ENCODE peak calls at places on chromosome 13, in six cellular contexts. One of them, this sample, is unnamed.

GRCh38 chr13:113804703-113805430 is 45.8 kb downstream of the TMEM255B start:
- DNase-seq in astrocyte: no peak
- DNase-seq in MM.1S: no peak
- DNase-seq in fibroblast of lung: no peak
- DNase-seq in PC-9: no peak
- DNase-seq in neural progenitor cell: no peak
- DNase-seq in this sample: no peak

GRCh38 chr13:112350300-112350699 is 25.9 kb upstream of the SPACA7 start:
- DNase-seq in fibroblast of lung: no peak
- DNase-seq in PC-9: no peak
- DNase-seq in neural progenitor cell: no peak
- DNase-seq in astrocyte: no peak
- DNase-seq in MM.1S: no peak
- DNase-seq in this sample: no peak

GRCh38 chr13:48500652-48501197 is 32.2 kb downstream of the RCBTB2 start:
- DNase-seq in astrocyte: peak; percentile 84
- DNase-seq in neural progenitor cell: no peak
- DNase-seq in MM.1S: no peak
- DNase-seq in fibroblast of lung: peak; percentile 88
- DNase-seq in PC-9: no peak
- DNase-seq in this sample: no peak

GRCh38 chr13:26051231-26052135 is at the start of gene SHISA2:
- DNase-seq in fibroblast of lung: peak; percentile 67
- DNase-seq in astrocyte: peak; percentile 49
- DNase-seq in MM.1S: peak; percentile 56
- DNase-seq in PC-9: no peak
- DNase-seq in neural progenitor cell: peak; percentile 93
- DNase-seq in this sample: peak; percentile 67

GRCh38 chr13:30376426-30377311 is 45.6 kb upstream of the UBE2L5 start:
- DNase-seq in MM.1S: peak; percentile 76
- DNase-seq in astrocyte: no peak
- DNase-seq in fibroblast of lung: no peak
- DNase-seq in PC-9: no peak
- DNase-seq in neural progenitor cell: no peak
- DNase-seq in this sample: peak; percentile 86

GRCh38 chr13:61777281-61777680 is 361.6 kb upstream of the PCDH20 start:
- DNase-seq in MM.1S: no peak
- DNase-seq in fibroblast of lung: peak; percentile 13
- DNase-seq in astrocyte: peak; percentile 1
- DNase-seq in neural progenitor cell: peak; percentile 19
- DNase-seq in PC-9: no peak
- DNase-seq in this sample: no peak

GRCh38 chr13:51818771-51819511 is 15.0 kb upstream of the DHRS12 start:
- DNase-seq in neural progenitor cell: no peak
- DNase-seq in astrocyte: peak; percentile 24
- DNase-seq in MM.1S: no peak
- DNase-seq in fibroblast of lung: peak; percentile 40
- DNase-seq in PC-9: no peak
- DNase-seq in this sample: no peak

GRCh38 chr13:38045278-38046048 is 175.9 kb upstream of the TRPC4 start:
- DNase-seq in neural progenitor cell: peak; percentile 52
- DNase-seq in PC-9: peak; percentile 0
- DNase-seq in MM.1S: peak; percentile 33
- DNase-seq in fibroblast of lung: peak; percentile 27
- DNase-seq in astrocyte: peak; percentile 8
- DNase-seq in this sample: no peak

GRCh38 chr13:99359493-99359892 is 52.3 kb upstream of the GPR183 start:
- DNase-seq in neural progenitor cell: no peak
- DNase-seq in PC-9: no peak
- DNase-seq in MM.1S: no peak
- DNase-seq in astrocyte: no peak
- DNase-seq in fibroblast of lung: no peak
- DNase-seq in this sample: no peak

GRCh38 chr13:100633461-100633860 is 41.1 kb downstream of the TMTC4 start:
- DNase-seq in neural progenitor cell: no peak
- DNase-seq in MM.1S: no peak
- DNase-seq in PC-9: no peak
- DNase-seq in astrocyte: peak; percentile 99
- DNase-seq in fibroblast of lung: peak; percentile 99
- DNase-seq in this sample: no peak

GRCh38 chr13:23656637-23657036 is 86.4 kb downstream of the TNFRSF19 start:
- DNase-seq in MM.1S: no peak
- DNase-seq in astrocyte: peak; percentile 96
- DNase-seq in neural progenitor cell: no peak
- DNase-seq in fibroblast of lung: peak; percentile 95
- DNase-seq in PC-9: no peak
- DNase-seq in this sample: no peak

GRCh38 chr13:91017669-91018053 is 329.8 kb upstream of the MIR17HG start:
- DNase-seq in fibroblast of lung: peak; percentile 6
- DNase-seq in MM.1S: no peak
- DNase-seq in PC-9: peak; percentile 20
- DNase-seq in neural progenitor cell: no peak
- DNase-seq in astrocyte: peak; percentile 0
- DNase-seq in this sample: no peak

GRCh38 chr13:111394211-111394922 is 73.9 kb downstream of the TEX29 start:
- DNase-seq in neural progenitor cell: no peak
- DNase-seq in astrocyte: no peak
- DNase-seq in MM.1S: no peak
- DNase-seq in fibroblast of lung: no peak
- DNase-seq in PC-9: no peak
- DNase-seq in this sample: no peak

GRCh38 chr13:60158321-60158801 is 5.4 kb downstream of the DIAPH3 start:
- DNase-seq in PC-9: no peak
- DNase-seq in fibroblast of lung: no peak
- DNase-seq in neural progenitor cell: peak; percentile 81
- DNase-seq in astrocyte: no peak
- DNase-seq in MM.1S: no peak
- DNase-seq in this sample: no peak

GRCh38 chr13:79451500-79451962 is 29.4 kb upstream of the NDFIP2 start:
- DNase-seq in MM.1S: peak; percentile 34
- DNase-seq in fibroblast of lung: peak; percentile 95
- DNase-seq in astrocyte: peak; percentile 92
- DNase-seq in PC-9: peak; percentile 20
- DNase-seq in neural progenitor cell: no peak
- DNase-seq in this sample: peak; percentile 92

GRCh38 chr13:109357751-109358150 is 428.6 kb downstream of the IRS2 start:
- DNase-seq in MM.1S: no peak
- DNase-seq in neural progenitor cell: no peak
- DNase-seq in astrocyte: peak; percentile 98
- DNase-seq in PC-9: no peak
- DNase-seq in fibroblast of lung: peak; percentile 98
- DNase-seq in this sample: no peak

DNA sequence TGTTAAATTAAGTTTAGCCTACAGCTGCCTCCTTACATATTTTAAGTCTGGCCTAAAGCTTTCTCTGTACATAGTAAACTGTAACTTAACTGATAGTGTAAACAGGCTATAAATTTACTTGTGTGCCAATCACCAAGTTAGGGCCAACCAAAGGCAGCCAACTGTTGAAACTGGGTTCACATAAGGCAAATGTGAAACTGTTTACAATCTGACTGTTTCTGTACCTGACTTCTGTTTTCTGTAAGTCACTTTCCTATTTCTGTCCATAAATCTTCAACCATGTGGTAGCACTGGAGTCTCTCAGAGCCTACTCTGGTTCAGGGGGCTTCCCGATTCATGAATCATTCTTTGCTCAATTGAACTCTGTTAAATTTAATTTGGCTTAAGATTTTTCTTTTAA is 103.1 kb downstream of the RAP2A start:
- DNase-seq in astrocyte: no peak
- DNase-seq in MM.1S: peak; percentile 53
- DNase-seq in neural progenitor cell: no peak
- DNase-seq in fibroblast of lung: no peak
- DNase-seq in PC-9: no peak
- DNase-seq in this sample: no peak
- H2AFZ ChIP-seq in astrocyte: no peak overlapping the region
- H2AFZ ChIP-seq in MM.1S: no peak overlapping the region
- H2AFZ ChIP-seq in neural progenitor cell: no peak overlapping the region
- H2AFZ ChIP-seq in fibroblast of lung: no peak overlapping the region
- H2AFZ ChIP-seq in PC-9: no peak overlapping the region
- H2AFZ ChIP-seq in this sample: no peak overlapping the region

GRCh38 chr13:42894765-42895181 is 97.3 kb downstream of the EPSTI1 start:
- DNase-seq in neural progenitor cell: no peak
- DNase-seq in PC-9: peak; percentile 49
- DNase-seq in MM.1S: no peak
- DNase-seq in astrocyte: peak; percentile 4
- DNase-seq in fibroblast of lung: peak; percentile 6
- DNase-seq in this sample: no peak
- H4K20me1 ChIP-seq in neural progenitor cell: no peaks in the 10 kb centered on the region
- H4K20me1 ChIP-seq in PC-9: no peaks in the 10 kb centered on the region
- H4K20me1 ChIP-seq in MM.1S: no peaks in the 10 kb centered on the region
- H4K20me1 ChIP-seq in astrocyte: no peaks in the 10 kb centered on the region
- H4K20me1 ChIP-seq in fibroblast of lung: no peaks in the 10 kb centered on the region
- H4K20me1 ChIP-seq in this sample: no peaks in the 10 kb centered on the region

DNA sequence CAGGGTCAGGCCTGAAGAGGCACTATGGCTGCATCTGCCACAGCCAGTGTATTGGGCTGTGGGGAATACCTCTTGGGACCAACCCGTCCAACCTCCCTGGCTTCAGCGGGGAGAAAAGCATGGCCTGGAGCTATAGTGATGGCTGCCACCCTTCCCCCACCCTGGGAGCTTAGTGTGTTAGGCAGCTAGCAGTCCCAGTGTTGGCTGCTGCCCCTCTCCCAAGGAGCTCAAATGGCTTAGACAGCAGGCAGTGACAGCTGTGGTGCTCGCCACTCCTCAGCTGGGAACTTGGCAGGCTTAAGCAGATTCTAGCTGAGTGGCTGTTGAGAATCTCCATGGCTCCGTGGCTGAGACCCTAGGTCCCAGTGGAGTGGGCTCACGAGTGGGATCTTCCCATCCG is 19.7 kb downstream of the ACOD1 start:
- DNase-seq in astrocyte: no peak
- DNase-seq in PC-9: no peak
- DNase-seq in fibroblast of lung: no peak
- DNase-seq in MM.1S: no peak
- DNase-seq in neural progenitor cell: no peak
- DNase-seq in this sample: no peak
- H3K4me1 ChIP-seq in astrocyte: peaks cover 8% of the 10 kb centered on the region
- H3K4me1 ChIP-seq in PC-9: peaks cover 26% of the 10 kb centered on the region
- H3K4me1 ChIP-seq in fibroblast of lung: no peaks in the 10 kb centered on the region
- H3K4me1 ChIP-seq in MM.1S: no peaks in the 10 kb centered on the region
- H3K4me1 ChIP-seq in neural progenitor cell: no peaks in the 10 kb centered on the region
- H3K4me1 ChIP-seq in this sample: no peaks in the 10 kb centered on the region

GRCh38 chr13:45341034-45341798 is at the start of gene TPT1:
- DNase-seq in fibroblast of lung: peak; percentile 97
- DNase-seq in astrocyte: peak; percentile 93
- DNase-seq in PC-9: peak; percentile 99
- DNase-seq in MM.1S: peak; percentile 94
- DNase-seq in neural progenitor cell: peak; percentile 99
- DNase-seq in this sample: peak; percentile 99
- H2AFZ ChIP-seq in fibroblast of lung: peak within 1 kb of the TSS; percentile 79
- H2AFZ ChIP-seq in astrocyte: peak within 1 kb of the TSS; percentile 95
- H2AFZ ChIP-seq in PC-9: peak within 1 kb of the TSS; percentile 90
- H2AFZ ChIP-seq in MM.1S: peak within 1 kb of the TSS; percentile 78
- H2AFZ ChIP-seq in neural progenitor cell: peak within 1 kb of the TSS; percentile 90
- H2AFZ ChIP-seq in this sample: peak within 1 kb of the TSS; percentile 93

GRCh38 chr13:27917121-27917947 is 2.5 kb upstream of the PDX1 start:
- DNase-seq in MM.1S: no peak
- DNase-seq in astrocyte: no peak
- DNase-seq in fibroblast of lung: no peak
- DNase-seq in neural progenitor cell: peak; percentile 52
- DNase-seq in PC-9: no peak
- DNase-seq in this sample: no peak

GRCh38 chr13:27918918-27919255 is 913 bp upstream of the PDX1 start:
- DNase-seq in astrocyte: no peak
- DNase-seq in MM.1S: no peak
- DNase-seq in fibroblast of lung: no peak
- DNase-seq in PC-9: no peak
- DNase-seq in neural progenitor cell: no peak
- DNase-seq in this sample: no peak

GRCh38 chr13:27919934-27920676 is at the start of gene PDX1:
- DNase-seq in astrocyte: no peak
- DNase-seq in fibroblast of lung: no peak
- DNase-seq in PC-9: no peak
- DNase-seq in neural progenitor cell: peak; percentile 82
- DNase-seq in MM.1S: no peak
- DNase-seq in this sample: no peak

GRCh38 chr13:27919299-27919933 is 384 bp upstream of the PDX1 start:
- DNase-seq in astrocyte: no peak
- DNase-seq in neural progenitor cell: no peak
- DNase-seq in MM.1S: no peak
- DNase-seq in fibroblast of lung: no peak
- DNase-seq in PC-9: no peak
- DNase-seq in this sample: no peak

GRCh38 chr13:27918041-27918917 is 1.5 kb upstream of the PDX1 start:
- DNase-seq in astrocyte: no peak
- DNase-seq in neural progenitor cell: peak; percentile 72
- DNase-seq in MM.1S: no peak
- DNase-seq in PC-9: no peak
- DNase-seq in fibroblast of lung: no peak
- DNase-seq in this sample: no peak
- H4K20me1 ChIP-seq in astrocyte: no peaks in the 10 kb centered on the region
- H4K20me1 ChIP-seq in neural progenitor cell: peaks cover 89% of the 10 kb centered on the region
- H4K20me1 ChIP-seq in MM.1S: no peaks in the 10 kb centered on the region
- H4K20me1 ChIP-seq in PC-9: no peaks in the 10 kb centered on the region
- H4K20me1 ChIP-seq in fibroblast of lung: no peaks in the 10 kb centered on the region
- H4K20me1 ChIP-seq in this sample: no peaks in the 10 kb centered on the region

DNA sequence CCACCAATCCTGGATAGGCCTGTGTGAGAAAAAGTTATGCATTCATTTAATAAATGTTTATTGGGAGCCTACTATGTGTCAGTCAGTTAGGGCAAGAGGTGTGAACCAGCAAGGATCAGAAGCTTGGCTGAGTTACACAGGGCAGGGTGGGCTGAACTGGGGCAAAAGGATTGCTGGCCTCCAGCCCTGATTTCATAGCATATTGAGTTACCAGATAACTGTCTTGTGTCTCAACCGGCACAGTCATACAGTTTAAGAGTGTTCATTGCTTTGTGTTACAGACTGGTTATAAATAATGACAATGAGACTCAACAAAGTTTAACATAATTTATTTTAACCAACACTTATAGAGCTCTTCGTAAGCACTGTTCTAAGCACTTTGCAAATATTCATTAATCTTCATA is 253.8 kb downstream of the DLEU7 start:
- DNase-seq in neural progenitor cell: no peak
- DNase-seq in astrocyte: peak; percentile 96
- DNase-seq in fibroblast of lung: peak; percentile 97
- DNase-seq in MM.1S: no peak
- DNase-seq in PC-9: peak; percentile 7
- DNase-seq in this sample: no peak
- H3K4me1 ChIP-seq in neural progenitor cell: peaks cover 33% of the 10 kb centered on the region
- H3K4me1 ChIP-seq in astrocyte: peaks cover 51% of the 10 kb centered on the region
- H3K4me1 ChIP-seq in fibroblast of lung: peaks cover 11% of the 10 kb centered on the region
- H3K4me1 ChIP-seq in MM.1S: no peaks in the 10 kb centered on the region
- H3K4me1 ChIP-seq in PC-9: peaks cover 23% of the 10 kb centered on the region
- H3K4me1 ChIP-seq in this sample: peaks cover 82% of the 10 kb centered on the region

This sample was measured in DND-41.